ENCODE peak calls at places on chromosomes 11 and 22, in ten cellular contexts. A is mammary epithelial cell, U is left ventricle myocardium inferior, C is uterus, W is esophagus squamous epithelium, Y is nephron progenitor cell, N is Peyer's patch, K is brain microvascular endothelial cell, L is progenitor cell of endocrine pancreas, V is ovary. T is an unnamed sample.

GRCh38 chr11:124108158-124108557 is 7.1 kb upstream of the VWA5A start:
- DNase-seq in N (peak), V (no peak), W (no peak), Y (no peak), A (peak), L (no peak), U (no peak), C (no peak), K (no peak), T (peak)

GRCh38 chr22:23569291-23569690 is 10.8 kb downstream of the IGLL1 start:
- DNase-seq in Y (no peak), C (no peak), L (no peak), N (no peak), A (no peak), W (no peak), V (no peak), U (no peak), K (no peak), T (no peak)

GRCh38 chr11:105321696-105322095 is 182.1 kb upstream of the CARD18 start:
- DNase-seq in C (no peak), V (no peak), U (no peak), W (no peak), Y (no peak), L (no peak), K (no peak), N (no peak), A (no peak), T (no peak)

GRCh38 chr11:64078294-64078693 is 42.6 kb downstream of the FLRT1 start:
- DNase-seq in V (no peak), U (no peak), K (no peak), Y (no peak), L (no peak), A (no peak), C (no peak), N (no peak), W (no peak), T (no peak)

GRCh38 chr22:35883028-35883620 is 145.5 kb downstream of the RBFOX2 start:
- DNase-seq in N (no peak), U (no peak), C (no peak), Y (no peak), K (no peak), L (no peak), W (no peak), A (peak), V (no peak), T (no peak)

GRCh38 chr11:118438314-118438931 is 2.1 kb downstream of the KMT2A start:
- DNase-seq in N (peak), W (no peak), K (peak), C (peak), L (no peak), Y (peak), U (peak), A (peak), V (peak), T (peak)

GRCh38 chr22:50305658-50306566 is 1.5 kb downstream of the PLXNB2 start:
- DNase-seq in C (peak), W (no peak), L (no peak), U (peak), K (peak), V (peak), N (peak), A (peak), Y (peak), T (peak)

GRCh38 chr11:117868815-117869642 is 7.4 kb downstream of the FXYD6 start:
- DNase-seq in L (no peak), C (no peak), A (no peak), Y (no peak), W (no peak), V (no peak), U (no peak), K (no peak), N (no peak), T (no peak)

GRCh38 chr11:69380921-69381581 is 87.1 kb downstream of the MYEOV start:
- DNase-seq in U (no peak), N (peak), W (no peak), V (peak), A (no peak), L (no peak), K (no peak), C (no peak), Y (no peak), T (no peak)

GRCh38 chr11:14133381-14133780 is 170.9 kb downstream of the SPON1 start:
- DNase-seq in W (no peak), A (no peak), U (no peak), K (no peak), V (no peak), Y (no peak), C (no peak), L (no peak), N (no peak), T (no peak)

GRCh38 chr11:26028294-26028954 is 303.5 kb upstream of the ANO3 start:
- DNase-seq in C (no peak), N (no peak), K (peak), U (no peak), L (no peak), A (peak), Y (no peak), V (no peak), W (no peak), T (no peak)

DNA sequence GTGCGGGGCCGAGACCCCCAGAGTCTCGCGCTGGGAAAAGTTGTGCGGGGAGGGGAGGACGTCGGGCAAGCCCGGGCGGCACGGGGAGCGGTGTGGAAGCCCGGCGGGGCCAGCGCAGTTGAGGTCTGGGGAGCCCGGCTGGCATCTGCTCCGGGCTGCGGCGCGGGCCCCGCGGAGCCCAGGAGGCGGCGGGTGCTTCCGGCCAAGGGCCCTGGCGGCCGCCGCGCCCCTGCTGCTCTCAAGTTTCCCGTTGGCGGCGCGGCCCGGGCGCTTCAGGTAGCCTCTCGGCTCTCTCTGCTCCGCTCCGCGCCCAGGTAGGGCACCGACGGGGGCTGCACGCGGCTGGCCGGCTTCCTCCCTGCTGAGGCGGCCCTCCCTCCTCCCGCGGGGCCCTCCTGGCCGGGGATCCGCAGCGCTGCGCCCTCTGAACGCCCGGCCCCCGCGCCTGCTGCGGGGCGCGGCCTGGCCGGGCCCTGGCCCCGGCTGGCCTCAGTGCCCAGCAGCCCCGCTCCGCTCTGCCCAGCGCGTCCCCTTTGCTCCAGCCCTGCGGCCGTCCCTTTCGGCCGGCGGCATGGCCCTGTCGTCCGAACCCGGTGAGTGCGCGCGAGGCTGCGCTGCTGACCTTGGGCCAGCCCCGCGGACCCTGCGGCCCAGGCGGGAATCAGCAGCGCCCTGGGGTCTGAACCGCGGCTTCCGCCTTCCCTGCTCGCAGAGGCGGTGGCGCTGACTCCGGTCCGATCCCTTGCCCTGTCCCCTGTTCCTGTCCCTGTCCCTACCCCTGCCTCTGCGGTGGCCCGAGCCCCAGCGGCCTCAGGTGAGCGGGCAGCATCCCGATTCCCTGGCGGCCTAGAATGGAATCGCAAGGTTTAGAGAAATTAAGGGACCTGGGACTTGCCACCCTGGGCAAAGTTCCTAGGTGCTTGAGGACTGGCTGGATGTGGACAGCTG is 4.3 kb upstream of the AMPD3 start:
- DNase-seq in Y (peak), L (peak), A (peak), C (peak), U (peak), W (no peak), K (no peak), N (peak), V (peak), T (peak)
- TF ChIP-seq CTCF in Y (peak), L (peak), A (peak), C (peak), U (peak), W (peak), K (peak), N (peak), V (no peak), T (no peak)

GRCh38 chr11:6099577-6099976 is 7.9 kb upstream of the OR56B4 start:
- DNase-seq in Y (no peak), U (no peak), N (no peak), K (no peak), C (no peak), A (no peak), W (no peak), L (no peak), V (no peak), T (no peak)
- TF ChIP-seq CTCF in Y (no peak), U (no peak), N (no peak), K (no peak), C (no peak), A (no peak), W (no peak), L (no peak), V (no peak), T (no peak)

GRCh38 chr11:47257518-47258316 is at the start of gene NR1H3:
- DNase-seq in N (peak), V (peak), L (peak), A (peak), U (peak), K (peak), Y (peak), C (peak), W (peak), T (peak)
- TF ChIP-seq CTCF in N (peak), V (peak), L (peak), A (peak), U (peak), K (peak), Y (peak), C (peak), W (no peak), T (no peak)

GRCh38 chr22:46362221-46362933 is 26.9 kb downstream of the TRMU start:
- DNase-seq in A (no peak), V (no peak), K (no peak), W (no peak), L (no peak), C (no peak), Y (no peak), U (no peak), N (peak), T (no peak)
- TF ChIP-seq CTCF in A (no peak), V (no peak), K (no peak), W (no peak), L (no peak), C (no peak), Y (no peak), U (no peak), N (no peak), T (no peak)

GRCh38 chr11:19808076-19808911 is 95.7 kb downstream of the NAV2 start:
- DNase-seq in A (no peak), L (no peak), C (no peak), U (no peak), N (no peak), V (no peak), W (no peak), K (no peak), Y (no peak), T (no peak)
- TF ChIP-seq CTCF in A (peak), L (no peak), C (peak), U (peak), N (no peak), V (no peak), W (no peak), K (no peak), Y (no peak), T (no peak)

DNA sequence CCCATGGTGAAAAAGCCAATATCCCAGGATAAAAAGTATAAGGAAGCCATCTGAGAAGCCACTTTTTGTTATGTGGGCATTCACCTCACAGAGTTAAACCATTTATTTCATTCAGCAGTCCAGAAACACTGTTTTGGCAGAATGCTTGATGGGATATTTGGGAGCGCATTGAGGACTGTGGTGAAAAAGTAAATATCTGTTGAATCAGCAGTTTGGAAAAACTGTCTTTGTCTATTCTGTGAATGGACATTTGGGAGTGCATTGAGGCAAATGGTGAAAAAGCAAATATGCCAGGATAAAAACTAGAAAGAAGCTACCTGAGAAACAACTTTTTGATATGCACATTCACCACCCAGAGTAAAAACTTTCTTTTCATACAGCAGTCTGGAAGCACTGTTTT is 276.2 kb upstream of the TRIM48 start:
- DNase-seq in C (no peak), U (no peak), Y (no peak), N (no peak), L (no peak), K (no peak), A (no peak), W (no peak), V (no peak), T (no peak)
- TF ChIP-seq CTCF in C (no peak), U (no peak), Y (no peak), N (no peak), L (no peak), K (no peak), A (no peak), W (no peak), V (no peak), T (no peak)